ENCODE peak calls at places on chromosome 3, in seven cellular contexts. One of them, this sample, is unnamed.

GRCh38 chr3:10470120-10470665 is 35.2 kb downstream of the ATP2B2 start:
- DNase-seq in prostate gland: no peak
- DNase-seq in breast epithelium: no peak
- DNase-seq in GM23338: no peak
- DNase-seq in CD8-positive, alpha-beta T cell: no peak
- DNase-seq in HepG2: no peak
- DNase-seq in heart left ventricle: no peak
- DNase-seq in this sample: no peak

GRCh38 chr3:176872771-176873209 is 324.5 kb downstream of the TBL1XR1 start:
- DNase-seq in prostate gland: peak
- DNase-seq in breast epithelium: no peak
- DNase-seq in GM23338: peak
- DNase-seq in CD8-positive, alpha-beta T cell: peak
- DNase-seq in HepG2: peak
- DNase-seq in heart left ventricle: no peak
- DNase-seq in this sample: peak

GRCh38 chr3:58356054-58356453 is 23.4 kb downstream of the PXK start:
- DNase-seq in prostate gland: no peak
- DNase-seq in breast epithelium: no peak
- DNase-seq in GM23338: no peak
- DNase-seq in CD8-positive, alpha-beta T cell: no peak
- DNase-seq in HepG2: no peak
- DNase-seq in heart left ventricle: peak
- DNase-seq in this sample: no peak

GRCh38 chr3:40120067-40120692 is 189.3 kb upstream of the EIF1B start:
- DNase-seq in prostate gland: no peak
- DNase-seq in breast epithelium: no peak
- DNase-seq in GM23338: no peak
- DNase-seq in CD8-positive, alpha-beta T cell: no peak
- DNase-seq in HepG2: no peak
- DNase-seq in heart left ventricle: no peak
- DNase-seq in this sample: no peak

GRCh38 chr3:38721207-38721772 is 71.8 kb upstream of the SCN5A start:
- DNase-seq in prostate gland: no peak
- DNase-seq in breast epithelium: no peak
- DNase-seq in GM23338: peak
- DNase-seq in CD8-positive, alpha-beta T cell: no peak
- DNase-seq in HepG2: no peak
- DNase-seq in heart left ventricle: no peak
- DNase-seq in this sample: no peak

GRCh38 chr3:117096549-117096948 is 387.0 kb downstream of the TUSC7 start:
- DNase-seq in prostate gland: no peak
- DNase-seq in breast epithelium: no peak
- DNase-seq in GM23338: no peak
- DNase-seq in CD8-positive, alpha-beta T cell: no peak
- DNase-seq in HepG2: no peak
- DNase-seq in heart left ventricle: no peak
- DNase-seq in this sample: no peak

GRCh38 chr3:123730816-123731215 is 146.0 kb upstream of the HACD2 start:
- DNase-seq in prostate gland: no peak
- DNase-seq in breast epithelium: no peak
- DNase-seq in GM23338: no peak
- DNase-seq in CD8-positive, alpha-beta T cell: no peak
- DNase-seq in HepG2: no peak
- DNase-seq in heart left ventricle: no peak
- DNase-seq in this sample: no peak

GRCh38 chr3:11562277-11562881 is 81.3 kb downstream of the VGLL4 start:
- DNase-seq in prostate gland: no peak
- DNase-seq in breast epithelium: no peak
- DNase-seq in GM23338: no peak
- DNase-seq in CD8-positive, alpha-beta T cell: no peak
- DNase-seq in HepG2: no peak
- DNase-seq in heart left ventricle: no peak
- DNase-seq in this sample: no peak

GRCh38 chr3:97910931-97911351 is 61.3 kb downstream of the RIOX2 start:
- DNase-seq in prostate gland: peak
- DNase-seq in breast epithelium: no peak
- DNase-seq in GM23338: no peak
- DNase-seq in CD8-positive, alpha-beta T cell: no peak
- DNase-seq in HepG2: no peak
- DNase-seq in heart left ventricle: peak
- DNase-seq in this sample: no peak

GRCh38 chr3:72586694-72587093 is 261.6 kb downstream of the SHQ1 start:
- DNase-seq in prostate gland: no peak
- DNase-seq in breast epithelium: no peak
- DNase-seq in GM23338: no peak
- DNase-seq in CD8-positive, alpha-beta T cell: no peak
- DNase-seq in HepG2: no peak
- DNase-seq in heart left ventricle: no peak
- DNase-seq in this sample: no peak

GRCh38 chr3:177905173-177905894 is 630.9 kb upstream of the KCNMB2 start:
- DNase-seq in prostate gland: no peak
- DNase-seq in breast epithelium: no peak
- DNase-seq in GM23338: no peak
- DNase-seq in CD8-positive, alpha-beta T cell: no peak
- DNase-seq in HepG2: no peak
- DNase-seq in heart left ventricle: no peak
- DNase-seq in this sample: no peak

GRCh38 chr3:132789959-132790358 is 67.8 kb upstream of the NPHP3 start:
- DNase-seq in prostate gland: no peak
- DNase-seq in breast epithelium: no peak
- DNase-seq in GM23338: no peak
- DNase-seq in CD8-positive, alpha-beta T cell: no peak
- DNase-seq in HepG2: no peak
- DNase-seq in heart left ventricle: no peak
- DNase-seq in this sample: no peak

GRCh38 chr3:29481969-29482767 is 201.3 kb downstream of the RBMS3 start:
- DNase-seq in prostate gland: no peak
- DNase-seq in breast epithelium: no peak
- DNase-seq in GM23338: no peak
- DNase-seq in CD8-positive, alpha-beta T cell: no peak
- DNase-seq in HepG2: no peak
- DNase-seq in heart left ventricle: no peak
- DNase-seq in this sample: no peak

GRCh38 chr3:29486087-29486486 is 205.2 kb downstream of the RBMS3 start:
- DNase-seq in prostate gland: peak
- DNase-seq in breast epithelium: no peak
- DNase-seq in GM23338: peak
- DNase-seq in CD8-positive, alpha-beta T cell: no peak
- DNase-seq in HepG2: no peak
- DNase-seq in heart left ventricle: no peak
- DNase-seq in this sample: no peak

GRCh38 chr3:29484633-29485032 is 203.8 kb downstream of the RBMS3 start:
- DNase-seq in prostate gland: no peak
- DNase-seq in breast epithelium: no peak
- DNase-seq in GM23338: no peak
- DNase-seq in CD8-positive, alpha-beta T cell: no peak
- DNase-seq in HepG2: no peak
- DNase-seq in heart left ventricle: no peak
- DNase-seq in this sample: no peak

GRCh38 chr3:29478671-29479070 is 197.8 kb downstream of the RBMS3 start:
- DNase-seq in prostate gland: no peak
- DNase-seq in breast epithelium: no peak
- DNase-seq in GM23338: no peak
- DNase-seq in CD8-positive, alpha-beta T cell: no peak
- DNase-seq in HepG2: no peak
- DNase-seq in heart left ventricle: no peak
- DNase-seq in this sample: no peak

DNA sequence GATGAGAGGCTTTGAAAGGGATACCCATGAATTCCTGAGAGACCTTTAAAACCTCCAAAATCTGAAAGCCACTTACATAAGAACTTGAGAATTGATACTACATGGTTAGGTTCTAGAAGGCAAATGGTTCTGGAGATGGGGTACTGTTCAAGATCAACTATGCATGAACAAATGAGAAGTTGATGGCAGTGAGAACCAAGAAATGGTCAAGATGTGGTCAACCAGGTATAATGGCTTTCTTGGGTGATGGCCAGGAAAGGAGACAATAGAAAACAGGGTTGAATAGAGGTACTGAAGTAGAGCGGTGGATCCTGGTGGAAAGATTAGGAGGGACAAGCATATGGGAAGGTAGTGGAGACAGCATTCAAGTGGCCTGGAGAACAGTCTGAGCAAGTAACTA is 200.4 kb downstream of the RBMS3 start:
- DNase-seq in prostate gland: no peak
- DNase-seq in breast epithelium: no peak
- DNase-seq in GM23338: no peak
- DNase-seq in CD8-positive, alpha-beta T cell: no peak
- DNase-seq in HepG2: no peak
- DNase-seq in heart left ventricle: no peak
- DNase-seq in this sample: no peak
- TF ChIP-seq CTCF in prostate gland: no peak
- TF ChIP-seq CTCF in breast epithelium: no peak
- TF ChIP-seq CTCF in GM23338: no peak
- TF ChIP-seq CTCF in CD8-positive, alpha-beta T cell: no peak
- TF ChIP-seq CTCF in HepG2: no peak
- TF ChIP-seq CTCF in heart left ventricle: no peak
- TF ChIP-seq CTCF in this sample: no peak

DNA sequence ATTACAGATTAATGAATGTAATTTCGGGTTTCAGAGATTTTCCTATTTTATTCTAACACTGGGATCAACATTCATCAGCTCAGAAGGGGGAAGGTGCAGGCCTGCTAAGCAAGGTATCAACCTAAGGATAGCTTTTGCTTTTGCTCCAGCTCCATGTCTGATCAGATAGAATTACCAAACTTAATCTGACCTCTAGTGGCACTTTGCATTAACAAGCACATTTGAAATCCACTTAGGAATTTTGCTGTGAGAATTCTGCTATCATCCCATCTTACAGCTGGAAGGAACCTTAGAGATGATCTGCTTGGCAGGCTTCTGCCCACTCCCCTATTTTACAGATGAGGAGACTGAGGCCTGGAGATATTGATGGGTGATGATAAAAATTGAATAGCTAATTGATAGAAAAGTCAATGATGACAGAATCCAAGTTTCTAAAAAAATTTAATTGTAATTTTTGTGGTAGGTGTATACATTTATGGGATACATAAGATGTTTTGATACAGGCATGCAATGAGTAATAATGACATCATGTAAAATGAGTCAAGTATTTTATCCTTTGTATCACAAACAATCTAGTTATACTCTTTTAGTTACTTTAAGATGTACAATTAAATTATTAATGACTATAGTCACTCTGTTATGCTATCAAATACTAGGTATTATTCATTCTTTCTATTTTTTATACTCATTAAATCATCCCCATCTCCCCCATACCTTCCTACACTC is 209.2 kb upstream of the ZPLD1 start:
- DNase-seq in prostate gland: peak
- DNase-seq in breast epithelium: no peak
- DNase-seq in GM23338: peak
- DNase-seq in CD8-positive, alpha-beta T cell: no peak
- DNase-seq in HepG2: peak
- DNase-seq in heart left ventricle: no peak
- DNase-seq in this sample: peak
- TF ChIP-seq CTCF in prostate gland: no peak
- TF ChIP-seq CTCF in breast epithelium: peak
- TF ChIP-seq CTCF in GM23338: peak
- TF ChIP-seq CTCF in CD8-positive, alpha-beta T cell: peak
- TF ChIP-seq CTCF in HepG2: peak
- TF ChIP-seq CTCF in heart left ventricle: peak
- TF ChIP-seq CTCF in this sample: peak

GRCh38 chr3:105829879-105830622 is 38.8 kb downstream of the CBLB start:
- DNase-seq in prostate gland: no peak
- DNase-seq in breast epithelium: no peak
- DNase-seq in GM23338: no peak
- DNase-seq in CD8-positive, alpha-beta T cell: no peak
- DNase-seq in HepG2: no peak
- DNase-seq in heart left ventricle: no peak
- DNase-seq in this sample: no peak

GRCh38 chr3:105829229-105829628 is 39.6 kb downstream of the CBLB start:
- DNase-seq in prostate gland: peak
- DNase-seq in breast epithelium: no peak
- DNase-seq in GM23338: no peak
- DNase-seq in CD8-positive, alpha-beta T cell: no peak
- DNase-seq in HepG2: no peak
- DNase-seq in heart left ventricle: no peak
- DNase-seq in this sample: no peak

GRCh38 chr3:105828703-105829102 is 40.1 kb downstream of the CBLB start:
- DNase-seq in prostate gland: no peak
- DNase-seq in breast epithelium: no peak
- DNase-seq in GM23338: no peak
- DNase-seq in CD8-positive, alpha-beta T cell: no peak
- DNase-seq in HepG2: no peak
- DNase-seq in heart left ventricle: no peak
- DNase-seq in this sample: no peak

GRCh38 chr3:105827101-105827634 is 41.6 kb downstream of the CBLB start:
- DNase-seq in prostate gland: no peak
- DNase-seq in breast epithelium: no peak
- DNase-seq in GM23338: no peak
- DNase-seq in CD8-positive, alpha-beta T cell: no peak
- DNase-seq in HepG2: no peak
- DNase-seq in heart left ventricle: no peak
- DNase-seq in this sample: no peak

DNA sequence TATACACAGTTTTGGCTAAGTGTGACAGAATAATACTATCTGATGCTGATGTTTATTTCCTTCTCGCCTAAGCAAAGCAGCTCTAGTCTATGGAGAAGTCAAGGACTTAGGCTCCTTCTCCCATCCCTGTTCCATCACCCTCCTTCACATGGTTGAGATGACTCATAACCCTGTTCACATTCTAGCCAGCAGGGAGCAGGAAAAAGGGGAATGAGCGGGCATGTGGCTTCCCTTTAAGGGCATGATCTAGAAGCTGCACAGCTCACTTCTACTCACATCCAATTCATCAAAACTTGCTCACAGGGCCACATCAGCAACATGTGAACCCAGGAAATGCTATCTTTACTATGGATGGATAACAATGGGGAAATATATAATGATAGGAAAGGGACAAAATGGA is 40.9 kb downstream of the CBLB start:
- DNase-seq in prostate gland: no peak
- DNase-seq in breast epithelium: no peak
- DNase-seq in GM23338: peak
- DNase-seq in CD8-positive, alpha-beta T cell: no peak
- DNase-seq in HepG2: peak
- DNase-seq in heart left ventricle: peak
- DNase-seq in this sample: peak
- TF ChIP-seq CTCF in prostate gland: no peak
- TF ChIP-seq CTCF in breast epithelium: no peak
- TF ChIP-seq CTCF in GM23338: peak
- TF ChIP-seq CTCF in CD8-positive, alpha-beta T cell: no peak
- TF ChIP-seq CTCF in HepG2: no peak
- TF ChIP-seq CTCF in heart left ventricle: no peak
- TF ChIP-seq CTCF in this sample: no peak

DNA sequence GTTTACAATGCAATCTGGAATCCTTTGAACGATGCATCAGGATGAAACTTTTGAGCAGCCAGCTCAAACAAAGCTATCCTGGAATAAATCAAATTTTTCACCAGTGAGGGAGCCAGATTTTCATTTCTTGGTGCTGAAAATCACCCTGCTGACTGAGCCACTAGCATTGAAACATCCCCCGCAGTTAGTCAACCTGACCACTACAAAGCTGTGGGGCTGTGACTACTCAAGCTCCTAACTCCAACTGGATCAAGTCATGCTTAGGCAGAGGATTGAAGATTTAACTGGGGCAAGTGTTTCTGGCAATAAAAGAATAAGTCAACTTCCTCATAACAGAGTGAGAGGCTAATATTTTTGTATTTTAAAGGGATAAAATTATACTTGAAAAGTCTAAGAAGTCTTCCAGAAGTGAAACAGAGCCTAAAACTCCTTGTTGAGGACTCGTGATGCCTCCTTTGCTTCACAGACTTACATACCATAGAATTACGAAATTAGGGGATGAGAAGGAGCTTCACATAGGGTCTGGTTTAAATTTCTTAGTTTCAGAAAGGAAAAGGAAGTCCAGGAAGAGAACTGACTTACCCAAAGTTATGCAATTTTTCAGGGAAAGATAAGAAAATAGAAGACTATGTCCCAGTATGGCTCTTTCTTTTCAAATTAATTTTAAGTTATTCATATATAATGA is 177.8 kb downstream of the SERPINI1 start:
- DNase-seq in prostate gland: no peak
- DNase-seq in breast epithelium: no peak
- DNase-seq in GM23338: peak
- DNase-seq in CD8-positive, alpha-beta T cell: no peak
- DNase-seq in HepG2: no peak
- DNase-seq in heart left ventricle: no peak
- DNase-seq in this sample: no peak
- TF ChIP-seq CTCF in prostate gland: no peak
- TF ChIP-seq CTCF in breast epithelium: no peak
- TF ChIP-seq CTCF in GM23338: peak
- TF ChIP-seq CTCF in CD8-positive, alpha-beta T cell: no peak
- TF ChIP-seq CTCF in HepG2: no peak
- TF ChIP-seq CTCF in heart left ventricle: no peak
- TF ChIP-seq CTCF in this sample: no peak

This sample was measured in Calu3.